ENCODE peak calls at places on chromosomes 4 and X, in six cellular contexts. E, Z, I, J, W and Q are unnamed samples.
A peak's percentile ranks its signal among the peaks of the same experiment; 100 is the strongest.

GRCh38 chr4:113476800-113477199 is 284.7 kb downstream of the CAMK2D start:
- DNase-seq in I (no peak), E (no peak), W (no peak), J (no peak), Z (no peak), Q (no peak)

GRCh38 chrX:103878466-103879151 is 46.6 kb upstream of the RAB9B start:
- DNase-seq in Z (no peak), W (peak; percentile 57), J (no peak), I (no peak), E (no peak), Q (no peak)

GRCh38 chr4:80202190-80202711 is 4.9 kb downstream of the PRDM8 start:
- DNase-seq in I (peak; percentile 82), J (peak; percentile 78), E (peak; percentile 96), Z (peak; percentile 89), W (peak; percentile 94), Q (peak; percentile 90)

GRCh38 chr4:30870513-30870912 is 150.3 kb downstream of the PCDH7 start:
- DNase-seq in E (no peak), Z (no peak), I (no peak), W (no peak), J (no peak), Q (no peak)

GRCh38 chr4:185307136-185307950 is 88.4 kb downstream of the LRP2BP start:
- DNase-seq in Z (no peak), I (peak; percentile 69), J (no peak), E (no peak), W (peak; percentile 78), Q (peak; percentile 61)

GRCh38 chr4:158016511-158016910 is 156.3 kb downstream of the GASK1B start:
- DNase-seq in W (no peak), E (no peak), I (no peak), Z (no peak), J (no peak), Q (no peak)

GRCh38 chr4:176660561-176660960 is 132.2 kb downstream of the VEGFC start:
- DNase-seq in J (no peak), W (peak; percentile 83), Z (no peak), E (no peak), I (peak; percentile 32), Q (no peak)

GRCh38 chr4:52554606-52555355 is 104.3 kb downstream of the USP46 start:
- DNase-seq in I (no peak), W (no peak), J (no peak), E (no peak), Z (no peak), Q (no peak)

GRCh38 chr4:140005699-140006098 is 148.3 kb downstream of the MAML3 start:
- DNase-seq in W (no peak), J (no peak), I (no peak), Z (no peak), E (no peak), Q (no peak)
- TF ChIP-seq CTCF in W (no peak), J (no peak), I (no peak), Z (no peak), E (no peak), Q (no peak)

DNA sequence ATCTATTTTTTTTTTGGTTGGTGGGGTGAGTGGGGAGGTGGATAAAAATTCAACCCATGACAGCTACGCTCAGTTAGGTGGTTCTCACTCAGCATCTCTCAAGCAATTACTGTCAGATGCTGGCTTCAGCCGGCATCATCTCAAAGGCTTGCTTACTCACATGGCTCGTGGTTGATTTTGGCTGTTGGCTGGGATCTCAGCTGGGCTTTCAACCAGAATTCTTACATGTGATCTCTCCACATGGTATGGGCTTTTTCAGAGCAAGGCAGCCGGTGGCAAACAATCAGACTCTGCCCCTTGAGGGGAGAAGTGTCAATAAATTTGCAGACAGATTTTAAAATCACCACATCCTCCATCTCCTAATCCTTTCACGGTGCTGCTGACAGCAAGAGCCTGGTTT is 47.2 kb downstream of the SLC34A2 start:
- DNase-seq in Z (peak; percentile 7), J (peak; percentile 23), E (no peak), W (no peak), I (no peak), Q (no peak)
- TF ChIP-seq CTCF in Z (no peak), J (no peak), E (no peak), W (peak; percentile 21), I (peak; percentile 20), Q (no peak)

DNA sequence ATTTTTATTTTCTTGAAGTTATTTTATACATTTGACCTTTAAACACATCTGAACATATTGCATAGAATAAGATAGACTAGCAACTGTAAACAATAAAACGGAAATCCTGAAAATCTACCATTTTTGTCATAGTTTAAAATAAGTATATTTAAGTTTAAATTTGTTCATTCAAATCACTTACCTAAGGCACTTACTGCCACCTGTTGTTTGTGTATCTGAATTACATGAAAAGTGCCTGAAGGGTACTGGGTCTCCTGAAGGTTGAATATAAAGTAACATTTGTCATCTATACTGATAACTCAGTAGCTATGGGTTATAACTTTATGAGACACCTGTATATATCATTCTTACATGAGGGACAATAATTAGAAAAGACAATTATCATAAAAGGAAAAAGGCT is 38.6 kb downstream of the TRPC5 start:
- DNase-seq in E (no peak), W (no peak), I (no peak), Z (peak; percentile 13), J (no peak), Q (no peak)
- TF ChIP-seq CTCF in E (no peak), W (peak; percentile 86), I (peak; percentile 87), Z (peak; percentile 2), J (no peak), Q (no peak)

DNA sequence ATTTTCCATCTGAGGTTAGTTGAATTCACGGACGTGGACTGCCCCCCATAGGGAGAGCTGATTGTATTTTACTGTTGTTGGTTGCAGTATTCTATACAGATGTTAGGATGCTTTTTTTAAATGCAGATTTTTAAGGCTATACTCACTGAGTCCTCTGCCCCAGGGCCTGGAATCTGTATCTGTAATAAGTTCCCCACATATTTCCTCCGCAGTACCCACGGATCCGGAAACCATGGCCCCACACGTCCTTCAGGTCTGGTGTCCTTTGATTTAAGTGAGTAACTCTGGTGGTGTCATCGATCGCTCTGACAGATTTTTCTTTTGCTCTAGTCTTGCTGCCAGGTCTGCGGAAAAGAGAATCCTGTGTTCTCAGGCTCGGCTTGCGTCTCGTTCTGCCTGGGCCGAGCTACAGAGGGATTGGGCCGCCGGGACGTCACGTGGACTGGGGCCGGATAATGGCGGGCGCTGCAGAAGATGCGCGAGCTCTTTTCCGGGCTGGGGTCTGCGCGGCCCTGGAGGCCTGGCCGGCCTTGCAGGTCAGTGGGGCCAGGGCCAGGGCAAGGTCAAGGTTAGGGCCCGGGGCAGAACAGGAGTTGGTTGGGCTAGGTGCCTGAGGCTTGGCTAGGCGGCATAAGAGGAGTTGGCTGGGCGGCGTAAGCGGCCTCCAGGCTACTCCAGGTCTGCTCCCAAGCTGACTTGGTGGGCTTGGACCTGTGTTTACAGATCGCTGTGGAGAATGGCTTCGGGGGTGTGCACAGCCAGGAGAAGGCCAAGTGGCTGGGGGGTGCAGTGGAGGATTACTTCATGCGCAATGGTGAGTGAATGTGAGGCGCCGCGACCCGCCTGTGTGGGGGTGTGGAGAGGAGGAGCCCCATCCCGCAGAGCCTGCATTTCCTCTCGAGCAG is at the start of gene TSR2:
- DNase-seq in Z (peak; percentile 88), E (peak; percentile 94), I (peak; percentile 83), W (peak; percentile 90), J (peak; percentile 72), Q (peak; percentile 71)
- TF ChIP-seq CTCF in Z (no peak), E (no peak), I (no peak), W (peak; percentile 12), J (no peak), Q (no peak)

GRCh38 chrX:114626323-114626722 is 42.4 kb downstream of the HTR2C start:
- DNase-seq in Z (peak; percentile 8), W (no peak), J (peak; percentile 4), E (no peak), I (no peak), Q (peak; percentile 1)
- TF ChIP-seq CTCF in Z (peak; percentile 27), W (peak; percentile 84), J (no peak), E (no peak), I (peak; percentile 77), Q (no peak)